ENCODE peak calls at places on chromosomes 12 and 14, in six cellular contexts. N is IMR-90; F is CD4-positive, alpha-beta T cell; A is HCT116; T is aorta; Y is tibial nerve. C is an unnamed sample.

GRCh38 chr14:23514009-23514962 is 37.3 kb downstream of the ZFHX2 start:
- DNase-seq in Y (no peak), F (no peak), T (no peak), A (no peak), N (no peak), C (no peak)

GRCh38 chr12:13534645-13535398 is 338.3 kb downstream of the EMP1 start:
- DNase-seq in A (peak), N (peak), F (no peak), T (peak), Y (peak), C (no peak)

GRCh38 chr12:56991319-56991906 is 14.9 kb downstream of the ZBTB39 start:
- DNase-seq in N (no peak), Y (peak), T (peak), A (no peak), F (no peak), C (no peak)

GRCh38 chr14:83827383-83827782 is 1702.6 kb upstream of the FLRT2 start:
- DNase-seq in A (no peak), N (peak), F (no peak), Y (no peak), T (no peak), C (no peak)

GRCh38 chr12:121715862-121716435 is 3.4 kb downstream of the TMEM120B start:
- DNase-seq in N (no peak), A (no peak), Y (no peak), F (no peak), T (no peak), C (no peak)

GRCh38 chr14:71574976-71575375 is 357.3 kb upstream of the RGS6 start:
- DNase-seq in T (no peak), N (peak), Y (no peak), F (no peak), A (no peak), C (no peak)

GRCh38 chr12:48980389-48980952 is 2.3 kb downstream of the WNT1 start:
- DNase-seq in Y (no peak), N (no peak), A (no peak), F (no peak), T (no peak), C (no peak)

GRCh38 chr12:106106129-106106566 is 32.6 kb downstream of the NUAK1 start:
- DNase-seq in F (no peak), Y (no peak), N (no peak), A (no peak), T (no peak), C (no peak)

GRCh38 chr12:66129934-66130266 is 650 bp downstream of the LLPH start:
- DNase-seq in N (no peak), A (no peak), T (no peak), F (no peak), Y (no peak), C (no peak)

GRCh38 chr12:11953523-11953922 is 117.2 kb upstream of the BCL2L14 start:
- DNase-seq in T (no peak), A (no peak), Y (no peak), N (no peak), F (no peak), C (no peak)

GRCh38 chr12:130124605-130125244 is 37.5 kb upstream of the FZD10 start:
- DNase-seq in F (no peak), Y (no peak), A (no peak), T (no peak), N (no peak), C (no peak)

GRCh38 chr12:106428379-106428778 is 70.8 kb downstream of the POLR3B start:
- DNase-seq in N (peak), Y (peak), A (no peak), T (no peak), F (no peak), C (no peak)

GRCh38 chr14:100106260-100106659 is 41.0 kb downstream of the EVL start:
- DNase-seq in N (no peak), Y (no peak), A (no peak), T (no peak), F (peak), C (no peak)

GRCh38 chr12:68018315-68018714 is 29.1 kb downstream of the IFNG-AS1 start:
- DNase-seq in A (no peak), Y (no peak), N (no peak), F (no peak), T (no peak), C (no peak)

GRCh38 chr12:3632256-3633240 is 120.4 kb downstream of the CRACR2A start:
- DNase-seq in Y (no peak), T (no peak), F (no peak), A (no peak), N (no peak), C (no peak)

GRCh38 chr14:89186850-89187376 is 230.1 kb downstream of the FOXN3 start:
- DNase-seq in F (no peak), A (no peak), N (peak), Y (no peak), T (peak), C (no peak)

GRCh38 chr12:79766705-79767464 is 76.1 kb upstream of the PAWR start:
- DNase-seq in T (no peak), F (no peak), A (no peak), N (peak), Y (no peak), C (no peak)

GRCh38 chr12:86666311-86666710 is 410.1 kb upstream of the MGAT4C start:
- DNase-seq in A (no peak), T (no peak), Y (no peak), F (no peak), N (no peak), C (no peak)

GRCh38 chr14:99250636-99251208 is 21.3 kb downstream of the BCL11B start:
- DNase-seq in T (no peak), Y (no peak), A (no peak), F (no peak), N (no peak), C (no peak)

GRCh38 chr12:13093191-13093849 is 10.1 kb downstream of the GSG1 start:
- DNase-seq in A (no peak), N (peak), Y (no peak), F (no peak), T (no peak), C (no peak)

GRCh38 chr12:24839268-24839791 is 109.6 kb downstream of the BCAT1 start:
- DNase-seq in N (no peak), F (no peak), T (no peak), A (no peak), Y (no peak), C (no peak)

GRCh38 chr14:95265106-95266094 is 54.3 kb downstream of the CLMN start:
- DNase-seq in F (no peak), N (peak), T (no peak), A (peak), Y (no peak), C (peak)

GRCh38 chr14:61570188-61570960 is 124.9 kb upstream of the HIF1A start:
- DNase-seq in F (no peak), T (no peak), N (peak), Y (no peak), A (no peak), C (no peak)
- H3K27ac ChIP-seq in F (no peak), T (no peak), N (peak), Y (peak), A (no peak), C (peak)

GRCh38 chr12:32918890-32919791 is 22.6 kb upstream of the PKP2 start:
- DNase-seq in N (peak), A (no peak), F (no peak), T (no peak), Y (no peak), C (peak)

GRCh38 chr12:32920506-32921085 is 24.0 kb upstream of the PKP2 start:
- DNase-seq in Y (no peak), F (no peak), N (no peak), T (no peak), A (no peak), C (peak)

GRCh38 chr12:32926356-32926755 is 29.8 kb upstream of the PKP2 start:
- DNase-seq in Y (no peak), T (no peak), A (no peak), F (no peak), N (no peak), C (no peak)

GRCh38 chr12:32921397-32921796 is 24.8 kb upstream of the PKP2 start:
- DNase-seq in T (no peak), Y (no peak), F (no peak), A (no peak), N (no peak), C (no peak)

GRCh38 chr12:32922546-32923297 is 26.1 kb upstream of the PKP2 start:
- DNase-seq in T (no peak), N (no peak), Y (no peak), F (no peak), A (no peak), C (no peak)
- H3K27ac ChIP-seq in T (no peak), N (no peak), Y (no peak), F (no peak), A (no peak), C (peak)

DNA sequence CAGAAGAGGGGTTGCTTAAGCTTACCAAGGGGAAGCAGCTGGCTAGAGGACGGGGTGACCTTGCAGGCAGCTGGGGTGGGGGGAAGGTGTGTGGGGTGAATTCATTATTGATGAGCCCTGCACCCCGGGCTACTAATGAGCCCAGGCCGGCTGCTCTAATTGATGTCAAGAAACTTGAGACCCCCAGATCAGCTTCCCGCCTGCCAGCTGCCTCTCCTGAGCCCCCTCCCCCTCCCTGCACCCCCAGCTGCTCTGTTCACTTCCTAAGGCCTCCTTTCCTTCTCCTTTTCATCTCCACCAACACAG is 8.8 kb upstream of the ZNF385A start:
- DNase-seq in N (no peak), A (no peak), Y (no peak), T (no peak), F (no peak), C (no peak)
- H3K27ac ChIP-seq in N (no peak), A (no peak), Y (no peak), T (no peak), F (no peak), C (peak)

GRCh38 chr14:106129274-106129673 is 602.9 kb downstream of the TMEM121 start:
- DNase-seq in F (peak), N (no peak), Y (no peak), T (no peak), A (no peak), C (no peak)

GRCh38 chr14:106134901-106135300 is 608.5 kb downstream of the TMEM121 start:
- DNase-seq in Y (no peak), A (no peak), F (no peak), N (no peak), T (no peak), C (no peak)
- H3K27ac ChIP-seq in Y (no peak), A (no peak), F (no peak), N (no peak), T (no peak), C (no peak)

DNA sequence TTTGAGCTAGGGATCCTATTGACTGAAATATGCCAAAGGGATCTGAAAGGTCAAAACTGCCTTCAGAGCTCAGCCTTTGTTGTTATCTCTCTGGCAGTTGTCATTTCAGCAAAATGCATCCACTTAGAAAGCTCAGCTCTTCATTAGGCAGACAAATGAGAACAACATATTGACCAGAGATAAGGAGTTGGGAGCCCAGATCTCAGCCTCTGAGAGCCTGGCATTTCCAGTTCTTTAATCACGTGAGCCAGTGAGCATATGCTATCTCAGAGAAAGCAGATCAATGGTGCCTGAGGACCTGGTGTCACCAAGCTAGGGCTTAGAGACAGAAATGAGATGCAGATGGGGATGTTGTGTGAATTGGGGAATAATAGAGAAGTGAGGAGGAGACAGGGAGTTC is 101.1 kb downstream of the DAD1 start:
- DNase-seq in N (no peak), T (no peak), F (no peak), A (no peak), Y (no peak), C (no peak)
- H3K27ac ChIP-seq in N (no peak), T (no peak), F (peak), A (no peak), Y (no peak), C (no peak)

GRCh38 chr12:62584619-62585018 is 118.0 kb downstream of the MON2 start:
- DNase-seq in A (no peak), N (no peak), Y (no peak), T (no peak), F (no peak), C (no peak)
- H3K27ac ChIP-seq in A (no peak), N (no peak), Y (no peak), T (no peak), F (no peak), C (no peak)

GRCh38 chr14:105419055-105419304 is 647 bp upstream of the MTA1 start:
- DNase-seq in Y (no peak), T (no peak), N (no peak), F (no peak), A (no peak), C (no peak)

GRCh38 chr14:105419305-105420091 is at the start of gene MTA1:
- DNase-seq in T (no peak), A (no peak), N (peak), F (peak), Y (no peak), C (no peak)

GRCh38 chr14:105416671-105417070 is 3.0 kb upstream of the MTA1 start:
- DNase-seq in T (no peak), A (no peak), Y (no peak), F (no peak), N (no peak), C (no peak)

GRCh38 chr14:105420141-105420975 is 731 bp downstream of the MTA1 start:
- DNase-seq in F (no peak), A (no peak), N (no peak), T (no peak), Y (no peak), C (no peak)

GRCh38 chr14:105418269-105419054 is 1.2 kb upstream of the MTA1 start:
- DNase-seq in N (no peak), Y (no peak), F (no peak), T (no peak), A (no peak), C (no peak)
- H3K27ac ChIP-seq in N (no peak), Y (no peak), F (no peak), T (no peak), A (peak), C (no peak)

GRCh38 chr12:111426341-111427185 is 20.8 kb downstream of the SH2B3 start:
- DNase-seq in N (peak), F (no peak), T (no peak), Y (no peak), A (no peak), C (no peak)

GRCh38 chr12:111424793-111425251 is 19.1 kb downstream of the SH2B3 start:
- DNase-seq in A (no peak), T (no peak), N (no peak), F (no peak), Y (no peak), C (no peak)

GRCh38 chr12:111427417-111428074 is 21.8 kb downstream of the SH2B3 start:
- DNase-seq in N (no peak), F (no peak), A (no peak), T (no peak), Y (no peak), C (no peak)

GRCh38 chr12:111425655-111426054 is 19.9 kb downstream of the SH2B3 start:
- DNase-seq in F (no peak), A (no peak), N (peak), Y (no peak), T (no peak), C (no peak)

DNA sequence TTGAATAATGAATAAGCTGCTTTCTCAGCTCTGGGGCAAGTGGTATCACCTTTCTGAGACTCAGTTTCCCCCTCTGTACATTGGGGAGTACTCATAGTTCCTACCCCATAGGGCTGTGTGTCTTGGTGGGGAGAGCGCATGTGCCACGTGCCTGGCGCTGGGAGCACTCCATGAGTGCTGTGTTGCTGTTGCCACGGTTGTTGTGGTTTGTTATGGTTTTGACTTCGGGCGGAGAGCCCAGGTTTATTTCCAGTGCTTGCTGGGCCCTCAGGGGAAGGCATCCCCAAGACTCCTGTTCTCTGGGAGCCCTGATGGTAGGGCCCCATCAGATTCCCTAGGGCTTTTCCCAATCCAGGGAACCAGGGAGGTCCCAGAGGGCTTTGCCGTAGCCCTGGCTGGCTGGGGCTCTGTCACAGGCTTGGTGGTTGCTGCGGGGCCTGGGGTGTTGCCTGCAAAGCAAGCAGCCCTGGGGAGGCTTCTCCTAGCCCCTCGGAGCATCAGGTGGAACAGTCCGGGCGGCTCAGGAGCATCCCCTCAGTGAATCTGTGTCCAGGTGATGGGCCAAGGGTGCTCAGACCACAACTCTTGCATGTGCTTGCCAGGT is 18.6 kb downstream of the SH2B3 start:
- DNase-seq in A (no peak), F (no peak), N (no peak), T (no peak), Y (no peak), C (no peak)
- H3K27ac ChIP-seq in A (no peak), F (no peak), N (no peak), T (no peak), Y (no peak), C (no peak)

GRCh38 chr14:67963960-67964359 is 144.4 kb downstream of the RAD51B start:
- DNase-seq in Y (no peak), T (no peak), N (no peak), A (no peak), F (no peak), C (no peak)
- H3K27ac ChIP-seq in Y (peak), T (no peak), N (peak), A (peak), F (no peak), C (peak)

GRCh38 chr12:125013816-125014442 is 20.5 kb downstream of the BRI3BP start:
- DNase-seq in Y (no peak), A (no peak), N (no peak), F (no peak), T (peak), C (no peak)
- H3K27ac ChIP-seq in Y (no peak), A (no peak), N (no peak), F (no peak), T (no peak), C (no peak)